ENCODE peak calls at places on chromosome 10, in eight cellular contexts. G is choroid plexus epithelial cell; N is GOT3; R is Jurkat, Clone E6-1; Y is adipocyte; P is LoVo; V is lower lobe of right lung; W is substantia nigra. B is an unnamed sample.

GRCh38 chr10:91219371-91220193 is 881 bp upstream of the PCGF5 start:
- DNase-seq in G (no peak), N (no peak), R (no peak), Y (peak; percentile 73), P (no peak), V (no peak), W (no peak), B (no peak)

GRCh38 chr10:21517134-21517982 is 8.1 kb downstream of the SKIDA1 start:
- DNase-seq in G (peak; percentile 65), N (no peak), R (no peak), Y (peak; percentile 83), P (peak; percentile 72), V (peak; percentile 71), W (peak; percentile 56), B (peak; percentile 80)

GRCh38 chr10:71719464-71720303 is at the start of gene C10orf105:
- DNase-seq in G (no peak), N (no peak), R (no peak), Y (no peak), P (no peak), V (no peak), W (peak; percentile 60), B (no peak)

GRCh38 chr10:110494532-110494931 is 3.2 kb upstream of the DUSP5 start:
- DNase-seq in G (no peak), N (no peak), R (no peak), Y (no peak), P (no peak), V (no peak), W (no peak), B (no peak)

GRCh38 chr10:119251315-119251708 is 43.9 kb downstream of the GRK5 start:
- DNase-seq in G (peak; percentile 82), N (no peak), R (no peak), Y (peak; percentile 89), P (no peak), V (no peak), W (no peak), B (no peak)

GRCh38 chr10:113585949-113586348 is 33.1 kb downstream of the HABP2 start:
- DNase-seq in G (no peak), N (no peak), R (no peak), Y (no peak), P (peak; percentile 6), V (no peak), W (no peak), B (no peak)

GRCh38 chr10:131019696-131020095 is 291.8 kb downstream of the TCERG1L start:
- DNase-seq in G (no peak), N (no peak), R (no peak), Y (no peak), P (no peak), V (no peak), W (no peak), B (no peak)

GRCh38 chr10:112025228-112025627 is 158.3 kb downstream of the GPAM start:
- DNase-seq in G (no peak), N (no peak), R (no peak), Y (no peak), P (no peak), V (no peak), W (no peak), B (no peak)

GRCh38 chr10:86674912-86675311 is 6.6 kb downstream of the LDB3 start:
- DNase-seq in G (no peak), N (no peak), R (no peak), Y (no peak), P (no peak), V (no peak), W (peak; percentile 18), B (no peak)

GRCh38 chr10:71771204-71771603 is 2.1 kb downstream of the VSIR start:
- DNase-seq in G (no peak), N (no peak), R (no peak), Y (no peak), P (no peak), V (no peak), W (no peak), B (no peak)

GRCh38 chr10:60821661-60822060 is 43.4 kb downstream of the CDK1 start:
- DNase-seq in G (no peak), N (no peak), R (no peak), Y (peak; percentile 37), P (no peak), V (no peak), W (no peak), B (no peak)

GRCh38 chr10:133555521-133555920 is 9.9 kb downstream of the SYCE1 start:
- DNase-seq in G (no peak), N (no peak), R (no peak), Y (no peak), P (no peak), V (no peak), W (no peak), B (no peak)

GRCh38 chr10:78515873-78516153 is 482.1 kb downstream of the RPS24 start:
- DNase-seq in G (no peak), N (no peak), R (no peak), Y (no peak), P (no peak), V (no peak), W (no peak), B (no peak)

GRCh38 chr10:123044391-123044790 is 35.6 kb downstream of the ACADSB start:
- DNase-seq in G (peak; percentile 31), N (no peak), R (no peak), Y (peak; percentile 51), P (peak; percentile 6), V (no peak), W (no peak), B (peak; percentile 37)

GRCh38 chr10:124612611-124613498 is 131.3 kb downstream of the FAM53B start:
- DNase-seq in G (peak; percentile 43), N (no peak), R (peak; percentile 78), Y (no peak), P (no peak), V (no peak), W (no peak), B (peak; percentile 16)

GRCh38 chr10:116521424-116522305 is 24.1 kb upstream of the PNLIP start:
- DNase-seq in G (peak; percentile 74), N (no peak), R (peak; percentile 43), Y (peak; percentile 72), P (peak; percentile 55), V (no peak), W (no peak), B (peak; percentile 21)

GRCh38 chr10:85317827-85318226 is 989.4 kb downstream of the CCSER2 start:
- DNase-seq in G (no peak), N (no peak), R (no peak), Y (no peak), P (no peak), V (no peak), W (no peak), B (no peak)

GRCh38 chr10:71473671-71474599 is 77.2 kb downstream of the CDH23 start:
- DNase-seq in G (no peak), N (no peak), R (no peak), Y (no peak), P (no peak), V (no peak), W (no peak), B (no peak)

GRCh38 chr10:27745719-27746363 is at the start of gene MKX:
- DNase-seq in G (no peak), N (no peak), R (no peak), Y (peak; percentile 97), P (no peak), V (peak; percentile 66), W (no peak), B (no peak)

GRCh38 chr10:90222372-90222771 is 521.0 kb downstream of the KIF20B start:
- DNase-seq in G (peak; percentile 87), N (no peak), R (no peak), Y (peak; percentile 86), P (no peak), V (no peak), W (no peak), B (no peak)

GRCh38 chr10:128411624-128412023 is 285.4 kb upstream of the MKI67 start:
- DNase-seq in G (no peak), N (no peak), R (no peak), Y (no peak), P (no peak), V (no peak), W (no peak), B (no peak)

GRCh38 chr10:116215651-116216050 is 57.4 kb downstream of the GFRA1 start:
- DNase-seq in G (no peak), N (no peak), R (no peak), Y (no peak), P (no peak), V (no peak), W (no peak), B (no peak)

GRCh38 chr10:77287647-77288120 is 349.9 kb downstream of the KCNMA1 start:
- DNase-seq in G (no peak), N (no peak), R (no peak), Y (no peak), P (no peak), V (no peak), W (no peak), B (no peak)

GRCh38 chr10:8181496-8182174 is 127.1 kb downstream of the GATA3 start:
- DNase-seq in G (no peak), N (no peak), R (no peak), Y (no peak), P (no peak), V (no peak), W (no peak), B (no peak)

GRCh38 chr10:69863580-69863979 is 61.9 kb downstream of the COL13A1 start:
- DNase-seq in G (peak; percentile 47), N (no peak), R (no peak), Y (peak; percentile 51), P (no peak), V (no peak), W (no peak), B (no peak)

GRCh38 chr10:132499367-132499685 is 38.3 kb upstream of the INPP5A start:
- DNase-seq in G (no peak), N (no peak), R (no peak), Y (no peak), P (no peak), V (peak; percentile 18), W (no peak), B (no peak)

B was measured in KBM-7.